ENCODE peak calls at places on chromosomes 12 and 14, in nine cellular contexts. I, H, N, P, G, B, C, R and O are unnamed samples.
A peak's percentile ranks its signal among the peaks of the same experiment; 100 is the strongest.

GRCh38 chr14:63565448-63565847 is 22.3 kb upstream of the PPP2R5E start:
- DNase-seq in I (no peak), H (no peak), N (no peak), P (no peak), G (no peak), B (no peak), C (no peak), R (no peak), O (no peak)

GRCh38 chr14:31410048-31410654 is 10.2 kb downstream of the HEATR5A start:
- DNase-seq in I (no peak), H (no peak), N (no peak), P (no peak), G (no peak), B (no peak), C (peak; percentile 72), R (no peak), O (no peak)

GRCh38 chr12:83130178-83130577 is 443.5 kb downstream of the TMTC2 start:
- DNase-seq in I (no peak), H (no peak), N (no peak), P (no peak), G (no peak), B (no peak), C (no peak), R (no peak), O (no peak)

GRCh38 chr12:27462151-27462694 is 15.7 kb downstream of the SMCO2 start:
- DNase-seq in I (no peak), H (no peak), N (no peak), P (peak; percentile 26), G (no peak), B (no peak), C (no peak), R (no peak), O (no peak)

GRCh38 chr12:110222027-110222426 is 59.0 kb upstream of the ATP2A2 start:
- DNase-seq in I (no peak), H (no peak), N (no peak), P (no peak), G (no peak), B (no peak), C (no peak), R (no peak), O (no peak)

GRCh38 chr14:79334272-79334671 is 877.0 kb downstream of the DIO2 start:
- DNase-seq in I (no peak), H (no peak), N (no peak), P (no peak), G (no peak), B (no peak), C (no peak), R (peak; percentile 63), O (no peak)

GRCh38 chr12:131167334-131167733 is 213.6 kb downstream of the ADGRD1 start:
- DNase-seq in I (peak; percentile 47), H (peak; percentile 26), N (no peak), P (no peak), G (no peak), B (no peak), C (no peak), R (no peak), O (no peak)

GRCh38 chr14:90820958-90821357 is 4.7 kb upstream of the TTC7B start:
- DNase-seq in I (no peak), H (peak; percentile 53), N (no peak), P (no peak), G (no peak), B (no peak), C (peak; percentile 63), R (no peak), O (peak; percentile 47)

GRCh38 chr12:109575683-109576082 is 2.1 kb downstream of the MVK start:
- DNase-seq in I (no peak), H (no peak), N (no peak), P (no peak), G (no peak), B (no peak), C (no peak), R (no peak), O (no peak)

GRCh38 chr12:96198970-96199369 is 4.8 kb downstream of the ELK3 start:
- DNase-seq in I (no peak), H (no peak), N (no peak), P (no peak), G (no peak), B (no peak), C (no peak), R (no peak), O (no peak)

GRCh38 chr12:99658950-99659349 is 11.4 kb downstream of the GARIN6 start:
- DNase-seq in I (no peak), H (no peak), N (no peak), P (no peak), G (no peak), B (no peak), C (no peak), R (no peak), O (no peak)

GRCh38 chr12:119902084-119902509 is 25.0 kb upstream of the CIT start:
- DNase-seq in I (no peak), H (peak; percentile 61), N (no peak), P (peak; percentile 19), G (peak; percentile 63), B (peak; percentile 33), C (peak; percentile 79), R (peak; percentile 97), O (peak; percentile 50)

GRCh38 chr14:35964736-35965135 is 138.6 kb downstream of the BRMS1L start:
- DNase-seq in I (no peak), H (no peak), N (no peak), P (no peak), G (no peak), B (no peak), C (no peak), R (no peak), O (no peak)

GRCh38 chr12:130838951-130839769 is at the start of gene STX2:
- DNase-seq in I (peak; percentile 91), H (peak; percentile 87), N (peak; percentile 92), P (peak; percentile 82), G (peak; percentile 84), B (peak; percentile 30), C (peak; percentile 69), R (peak; percentile 97), O (peak; percentile 82)

GRCh38 chr14:67627519-67627918 is 7.8 kb downstream of the ARG2 start:
- DNase-seq in I (no peak), H (no peak), N (no peak), P (no peak), G (no peak), B (no peak), C (no peak), R (no peak), O (no peak)

GRCh38 chr12:2439332-2440100 is 355.3 kb upstream of the FKBP4 start:
- DNase-seq in I (no peak), H (no peak), N (no peak), P (peak; percentile 67), G (no peak), B (no peak), C (no peak), R (no peak), O (no peak)

GRCh38 chr14:24279301-24280186 is 8.1 kb upstream of the RABGGTA start:
- DNase-seq in I (no peak), H (peak; percentile 66), N (no peak), P (peak; percentile 68), G (no peak), B (peak; percentile 64), C (peak; percentile 70), R (no peak), O (peak; percentile 44)
- TF ChIP-seq CTCF in I (no peak), H (peak; percentile 28), N (no peak), P (peak; percentile 46), G (no peak), B (peak; percentile 47), C (peak; percentile 29), R (peak; percentile 36), O (peak; percentile 27)

GRCh38 chr12:54471793-54472192 is 1.6 kb downstream of the GTSF1 start:
- DNase-seq in I (no peak), H (no peak), N (no peak), P (no peak), G (no peak), B (no peak), C (no peak), R (no peak), O (no peak)

GRCh38 chr12:54477259-54477658 is 3.9 kb upstream of the GTSF1 start:
- DNase-seq in I (no peak), H (no peak), N (no peak), P (no peak), G (no peak), B (no peak), C (no peak), R (no peak), O (no peak)

GRCh38 chr12:54478270-54478669 is 4.9 kb upstream of the GTSF1 start:
- DNase-seq in I (no peak), H (no peak), N (no peak), P (no peak), G (no peak), B (no peak), C (no peak), R (no peak), O (no peak)

GRCh38 chr12:54472494-54473262 is 724 bp downstream of the GTSF1 start:
- DNase-seq in I (no peak), H (no peak), N (no peak), P (no peak), G (no peak), B (no peak), C (no peak), R (no peak), O (no peak)

DNA sequence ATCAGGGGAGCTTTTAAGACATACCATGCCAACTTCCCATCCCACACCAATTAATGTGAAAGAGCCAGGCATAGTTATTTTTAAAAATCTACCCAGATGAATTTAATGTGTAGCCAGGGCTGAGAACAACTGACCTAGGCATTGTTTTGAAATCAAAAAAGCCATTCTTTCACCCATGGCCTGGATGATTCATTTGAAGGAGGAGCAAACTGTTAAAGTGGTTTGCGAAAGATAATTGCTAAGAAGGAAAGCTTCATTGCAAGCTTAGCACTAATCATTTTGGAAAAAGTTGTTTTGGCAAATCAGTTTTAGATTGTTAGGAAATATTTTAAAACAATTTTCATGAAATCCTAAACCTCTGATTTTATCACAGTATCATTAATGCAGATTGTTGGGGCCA is 2.1 kb upstream of the GTSF1 start:
- DNase-seq in I (no peak), H (no peak), N (no peak), P (no peak), G (no peak), B (no peak), C (peak; percentile 35), R (no peak), O (no peak)
- H3K4me3 ChIP-seq in I (no peak overlapping the region), H (no peak overlapping the region), N (no peak overlapping the region), P (no peak overlapping the region), G (no peak overlapping the region), B (no peak overlapping the region), C (no peak overlapping the region), R (no peak overlapping the region), O (no peak overlapping the region)

GRCh38 chr12:76778358-76778757 is 14.4 kb downstream of the ZDHHC17 start:
- DNase-seq in I (no peak), H (no peak), N (no peak), P (no peak), G (no peak), B (no peak), C (no peak), R (no peak), O (no peak)
- H3K27ac ChIP-seq in I (no peak overlapping the region), H (no peak overlapping the region), N (no peak overlapping the region), P (no peak overlapping the region), G (no peak overlapping the region), B (peak overlapping the region; percentile 58), C (no peak overlapping the region), R (no peak overlapping the region), O (no peak overlapping the region)

DNA sequence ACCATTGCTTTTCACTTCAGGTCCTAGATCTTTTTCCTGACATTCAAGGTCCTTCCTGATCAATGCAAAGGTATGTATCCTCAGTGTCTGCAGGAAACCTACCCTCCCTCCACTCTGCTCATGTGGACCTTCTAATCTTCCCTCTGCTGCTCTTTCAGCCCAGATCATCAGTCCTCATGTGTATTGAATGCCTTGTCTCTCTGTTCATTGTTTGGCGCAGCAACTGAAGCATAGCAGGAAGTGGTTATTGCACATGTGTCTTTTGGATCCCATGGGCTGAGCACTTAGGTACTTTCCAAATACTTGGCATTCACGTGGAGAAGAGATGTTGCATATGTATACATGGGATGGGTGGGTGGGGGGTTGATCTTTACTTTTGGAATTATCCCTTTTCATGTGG is 4.3 kb upstream of the NIN start:
- DNase-seq in I (no peak), H (no peak), N (no peak), P (no peak), G (no peak), B (peak; percentile 79), C (peak; percentile 64), R (no peak), O (peak; percentile 23)
- TF ChIP-seq CTCF in I (no peak), H (no peak), N (no peak), P (no peak), G (no peak), B (no peak), C (no peak), R (no peak), O (no peak)